ENCODE peak calls at places on chromosomes 2 and 18, in nine cellular contexts. One of them, this sample, is unnamed.
A peak's percentile ranks its signal among the peaks of the same experiment; 100 is the strongest.

GRCh38 chr2:175432021-175432420 is 250.5 kb upstream of the ATP5MC3 start:
- DNase-seq in PC-9: no peak
- DNase-seq in K562: no peak
- DNase-seq in H9: no peak
- DNase-seq in mesenchymal stem cell: no peak
- DNase-seq in neuronal stem cell: no peak
- DNase-seq in GM23248: no peak
- DNase-seq in osteoblast: no peak
- DNase-seq in SK-N-SH: no peak
- DNase-seq in this sample: no peak

GRCh38 chr2:102289129-102289528 is 22.2 kb upstream of the IL1RL1 start:
- DNase-seq in osteoblast: no peak
- DNase-seq in K562: no peak
- DNase-seq in GM23248: peak; percentile 47
- DNase-seq in PC-9: no peak
- DNase-seq in H9: no peak
- DNase-seq in SK-N-SH: no peak
- DNase-seq in mesenchymal stem cell: no peak
- DNase-seq in neuronal stem cell: no peak
- DNase-seq in this sample: no peak

GRCh38 chr18:41681138-41681881 is 273.7 kb upstream of the PIK3C3 start:
- DNase-seq in H9: no peak
- DNase-seq in K562: no peak
- DNase-seq in osteoblast: no peak
- DNase-seq in neuronal stem cell: no peak
- DNase-seq in SK-N-SH: no peak
- DNase-seq in GM23248: no peak
- DNase-seq in mesenchymal stem cell: peak; percentile 47
- DNase-seq in PC-9: no peak
- DNase-seq in this sample: peak; percentile 11

GRCh38 chr2:150710916-150711315 is 223.4 kb upstream of the RND3 start:
- DNase-seq in H9: no peak
- DNase-seq in GM23248: no peak
- DNase-seq in PC-9: no peak
- DNase-seq in neuronal stem cell: no peak
- DNase-seq in mesenchymal stem cell: no peak
- DNase-seq in SK-N-SH: no peak
- DNase-seq in osteoblast: no peak
- DNase-seq in K562: no peak
- DNase-seq in this sample: no peak

GRCh38 chr2:95289251-95289650 is 7.9 kb upstream of the KCNIP3 start:
- DNase-seq in PC-9: no peak
- DNase-seq in neuronal stem cell: no peak
- DNase-seq in SK-N-SH: no peak
- DNase-seq in K562: no peak
- DNase-seq in osteoblast: no peak
- DNase-seq in mesenchymal stem cell: no peak
- DNase-seq in H9: peak; percentile 60
- DNase-seq in GM23248: no peak
- DNase-seq in this sample: no peak

GRCh38 chr2:54387592-54387991 is 68.5 kb upstream of the SPTBN1 start:
- DNase-seq in GM23248: peak; percentile 25
- DNase-seq in osteoblast: no peak
- DNase-seq in H9: no peak
- DNase-seq in K562: no peak
- DNase-seq in SK-N-SH: no peak
- DNase-seq in neuronal stem cell: no peak
- DNase-seq in mesenchymal stem cell: no peak
- DNase-seq in PC-9: no peak
- DNase-seq in this sample: peak; percentile 12

GRCh38 chr18:5029622-5030021 is 167.4 kb downstream of the AKAIN1 start:
- DNase-seq in SK-N-SH: no peak
- DNase-seq in PC-9: no peak
- DNase-seq in K562: no peak
- DNase-seq in mesenchymal stem cell: no peak
- DNase-seq in neuronal stem cell: no peak
- DNase-seq in osteoblast: no peak
- DNase-seq in GM23248: no peak
- DNase-seq in H9: no peak
- DNase-seq in this sample: no peak

GRCh38 chr18:57095884-57096283 is 51.0 kb upstream of the BOD1L2 start:
- DNase-seq in PC-9: no peak
- DNase-seq in H9: peak; percentile 26
- DNase-seq in osteoblast: no peak
- DNase-seq in SK-N-SH: no peak
- DNase-seq in GM23248: no peak
- DNase-seq in K562: no peak
- DNase-seq in mesenchymal stem cell: no peak
- DNase-seq in neuronal stem cell: no peak
- DNase-seq in this sample: no peak

GRCh38 chr2:14756122-14756541 is 123.6 kb downstream of the LRATD1 start:
- DNase-seq in GM23248: peak; percentile 70
- DNase-seq in PC-9: no peak
- DNase-seq in mesenchymal stem cell: peak; percentile 31
- DNase-seq in H9: no peak
- DNase-seq in neuronal stem cell: no peak
- DNase-seq in osteoblast: no peak
- DNase-seq in SK-N-SH: no peak
- DNase-seq in K562: no peak
- DNase-seq in this sample: peak; percentile 79

GRCh38 chr2:26330114-26330581 is 15.8 kb upstream of the SELENOI start:
- DNase-seq in PC-9: peak; percentile 80
- DNase-seq in H9: peak; percentile 83
- DNase-seq in mesenchymal stem cell: peak; percentile 85
- DNase-seq in GM23248: peak; percentile 90
- DNase-seq in neuronal stem cell: peak; percentile 56
- DNase-seq in K562: peak; percentile 73
- DNase-seq in osteoblast: peak; percentile 82
- DNase-seq in SK-N-SH: peak; percentile 84
- DNase-seq in this sample: peak; percentile 69
- H2AFZ ChIP-seq in PC-9: no peak overlapping the region
- H2AFZ ChIP-seq in H9: no peak overlapping the region
- H2AFZ ChIP-seq in mesenchymal stem cell: no peak overlapping the region
- H2AFZ ChIP-seq in GM23248: peak overlapping the region; percentile 27
- H2AFZ ChIP-seq in neuronal stem cell: peak overlapping the region; percentile 83
- H2AFZ ChIP-seq in K562: peak overlapping the region; percentile 56
- H2AFZ ChIP-seq in osteoblast: peak overlapping the region; percentile 2
- H2AFZ ChIP-seq in SK-N-SH: no peak overlapping the region
- H2AFZ ChIP-seq in this sample: no peak overlapping the region

GRCh38 chr2:210376618-210377175 is 61.7 kb upstream of the MYL1 start:
- DNase-seq in mesenchymal stem cell: no peak
- DNase-seq in osteoblast: no peak
- DNase-seq in H9: no peak
- DNase-seq in SK-N-SH: no peak
- DNase-seq in PC-9: no peak
- DNase-seq in K562: no peak
- DNase-seq in GM23248: no peak
- DNase-seq in neuronal stem cell: no peak
- DNase-seq in this sample: no peak
- H3K4me2 ChIP-seq in mesenchymal stem cell: no peak overlapping the region
- H3K4me2 ChIP-seq in osteoblast: no peak overlapping the region
- H3K4me2 ChIP-seq in H9: no peak overlapping the region
- H3K4me2 ChIP-seq in SK-N-SH: no peak overlapping the region
- H3K4me2 ChIP-seq in PC-9: no peak overlapping the region
- H3K4me2 ChIP-seq in K562: no peak overlapping the region
- H3K4me2 ChIP-seq in GM23248: no peak overlapping the region
- H3K4me2 ChIP-seq in neuronal stem cell: no peak overlapping the region
- H3K4me2 ChIP-seq in this sample: no peak overlapping the region

GRCh38 chr2:156466739-156467405 is 30.7 kb downstream of the GPD2 start:
- DNase-seq in H9: no peak
- DNase-seq in osteoblast: no peak
- DNase-seq in PC-9: peak; percentile 27
- DNase-seq in SK-N-SH: no peak
- DNase-seq in neuronal stem cell: no peak
- DNase-seq in mesenchymal stem cell: no peak
- DNase-seq in K562: no peak
- DNase-seq in GM23248: peak; percentile 70
- DNase-seq in this sample: peak; percentile 80

GRCh38 chr2:156465573-156465972 is 29.4 kb downstream of the GPD2 start:
- DNase-seq in GM23248: no peak
- DNase-seq in PC-9: no peak
- DNase-seq in mesenchymal stem cell: no peak
- DNase-seq in neuronal stem cell: no peak
- DNase-seq in SK-N-SH: no peak
- DNase-seq in osteoblast: no peak
- DNase-seq in K562: no peak
- DNase-seq in H9: no peak
- DNase-seq in this sample: peak; percentile 24

GRCh38 chr2:156459720-156460119 is 23.5 kb downstream of the GPD2 start:
- DNase-seq in PC-9: no peak
- DNase-seq in neuronal stem cell: no peak
- DNase-seq in SK-N-SH: no peak
- DNase-seq in GM23248: no peak
- DNase-seq in H9: no peak
- DNase-seq in mesenchymal stem cell: no peak
- DNase-seq in K562: no peak
- DNase-seq in osteoblast: no peak
- DNase-seq in this sample: no peak

GRCh38 chr2:156458229-156458584 is 22.0 kb downstream of the GPD2 start:
- DNase-seq in osteoblast: no peak
- DNase-seq in mesenchymal stem cell: no peak
- DNase-seq in SK-N-SH: no peak
- DNase-seq in H9: no peak
- DNase-seq in K562: no peak
- DNase-seq in GM23248: no peak
- DNase-seq in neuronal stem cell: no peak
- DNase-seq in PC-9: no peak
- DNase-seq in this sample: no peak

DNA sequence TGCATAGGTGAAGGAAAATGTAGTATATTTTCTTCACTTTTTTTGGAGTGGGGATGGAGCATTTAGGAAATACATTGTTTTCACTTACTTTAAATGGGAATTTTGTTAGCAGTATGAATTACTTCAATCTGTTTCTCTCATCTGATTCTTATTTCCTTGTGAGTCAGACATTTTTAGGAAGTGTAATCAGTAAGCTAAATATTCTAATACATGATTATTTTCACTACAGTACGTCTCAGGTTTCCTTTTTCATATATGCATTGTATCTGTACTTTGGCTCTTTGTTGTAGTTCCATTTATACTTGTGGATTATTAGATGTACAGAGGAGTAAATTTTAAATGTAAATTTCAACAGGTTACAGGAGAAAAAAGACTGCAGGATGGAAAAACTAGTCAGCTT is 27.9 kb downstream of the GPD2 start:
- DNase-seq in K562: no peak
- DNase-seq in H9: no peak
- DNase-seq in SK-N-SH: no peak
- DNase-seq in mesenchymal stem cell: no peak
- DNase-seq in PC-9: no peak
- DNase-seq in GM23248: peak; percentile 47
- DNase-seq in osteoblast: no peak
- DNase-seq in neuronal stem cell: no peak
- DNase-seq in this sample: no peak
- H2AFZ ChIP-seq in K562: no peak overlapping the region
- H2AFZ ChIP-seq in H9: no peak overlapping the region
- H2AFZ ChIP-seq in SK-N-SH: no peak overlapping the region
- H2AFZ ChIP-seq in mesenchymal stem cell: no peak overlapping the region
- H2AFZ ChIP-seq in PC-9: no peak overlapping the region
- H2AFZ ChIP-seq in GM23248: peak overlapping the region; percentile 32
- H2AFZ ChIP-seq in osteoblast: no peak overlapping the region
- H2AFZ ChIP-seq in neuronal stem cell: no peak overlapping the region
- H2AFZ ChIP-seq in this sample: no peak overlapping the region

GRCh38 chr2:239302083-239302807 is 98.6 kb downstream of the HDAC4 start:
- DNase-seq in mesenchymal stem cell: no peak
- DNase-seq in PC-9: no peak
- DNase-seq in K562: no peak
- DNase-seq in SK-N-SH: no peak
- DNase-seq in neuronal stem cell: no peak
- DNase-seq in osteoblast: peak; percentile 87
- DNase-seq in H9: no peak
- DNase-seq in GM23248: no peak
- DNase-seq in this sample: no peak

GRCh38 chr2:239300871-239301742 is 99.7 kb downstream of the HDAC4 start:
- DNase-seq in mesenchymal stem cell: no peak
- DNase-seq in K562: no peak
- DNase-seq in PC-9: no peak
- DNase-seq in neuronal stem cell: no peak
- DNase-seq in H9: no peak
- DNase-seq in osteoblast: peak; percentile 50
- DNase-seq in GM23248: no peak
- DNase-seq in SK-N-SH: no peak
- DNase-seq in this sample: no peak

GRCh38 chr2:239304533-239305221 is 96.1 kb downstream of the HDAC4 start:
- DNase-seq in neuronal stem cell: no peak
- DNase-seq in K562: no peak
- DNase-seq in mesenchymal stem cell: no peak
- DNase-seq in GM23248: no peak
- DNase-seq in osteoblast: peak; percentile 13
- DNase-seq in SK-N-SH: no peak
- DNase-seq in PC-9: no peak
- DNase-seq in H9: no peak
- DNase-seq in this sample: no peak

GRCh38 chr2:239303711-239304532 is 96.9 kb downstream of the HDAC4 start:
- DNase-seq in H9: no peak
- DNase-seq in SK-N-SH: no peak
- DNase-seq in mesenchymal stem cell: no peak
- DNase-seq in osteoblast: peak; percentile 14
- DNase-seq in PC-9: no peak
- DNase-seq in neuronal stem cell: no peak
- DNase-seq in GM23248: no peak
- DNase-seq in K562: no peak
- DNase-seq in this sample: no peak

GRCh38 chr2:239302808-239303557 is 97.8 kb downstream of the HDAC4 start:
- DNase-seq in K562: no peak
- DNase-seq in osteoblast: peak; percentile 66
- DNase-seq in SK-N-SH: no peak
- DNase-seq in PC-9: no peak
- DNase-seq in H9: no peak
- DNase-seq in neuronal stem cell: no peak
- DNase-seq in mesenchymal stem cell: no peak
- DNase-seq in GM23248: no peak
- DNase-seq in this sample: no peak
- H3K4me2 ChIP-seq in K562: no peak overlapping the region
- H3K4me2 ChIP-seq in osteoblast: no peak overlapping the region
- H3K4me2 ChIP-seq in SK-N-SH: no peak overlapping the region
- H3K4me2 ChIP-seq in PC-9: no peak overlapping the region
- H3K4me2 ChIP-seq in H9: no peak overlapping the region
- H3K4me2 ChIP-seq in neuronal stem cell: no peak overlapping the region
- H3K4me2 ChIP-seq in mesenchymal stem cell: no peak overlapping the region
- H3K4me2 ChIP-seq in GM23248: no peak overlapping the region
- H3K4me2 ChIP-seq in this sample: no peak overlapping the region

GRCh38 chr2:153005051-153005450 is 286.6 kb downstream of the ARL6IP6 start:
- DNase-seq in neuronal stem cell: no peak
- DNase-seq in mesenchymal stem cell: no peak
- DNase-seq in K562: no peak
- DNase-seq in PC-9: no peak
- DNase-seq in GM23248: no peak
- DNase-seq in osteoblast: no peak
- DNase-seq in H9: no peak
- DNase-seq in SK-N-SH: no peak
- DNase-seq in this sample: no peak

GRCh38 chr2:153004627-153005026 is 286.2 kb downstream of the ARL6IP6 start:
- DNase-seq in H9: no peak
- DNase-seq in mesenchymal stem cell: no peak
- DNase-seq in osteoblast: no peak
- DNase-seq in PC-9: no peak
- DNase-seq in GM23248: no peak
- DNase-seq in SK-N-SH: no peak
- DNase-seq in K562: no peak
- DNase-seq in neuronal stem cell: no peak
- DNase-seq in this sample: no peak
- H2AFZ ChIP-seq in H9: no peak overlapping the region
- H2AFZ ChIP-seq in mesenchymal stem cell: no peak overlapping the region
- H2AFZ ChIP-seq in osteoblast: no peak overlapping the region
- H2AFZ ChIP-seq in PC-9: no peak overlapping the region
- H2AFZ ChIP-seq in GM23248: no peak overlapping the region
- H2AFZ ChIP-seq in SK-N-SH: no peak overlapping the region
- H2AFZ ChIP-seq in K562: no peak overlapping the region
- H2AFZ ChIP-seq in neuronal stem cell: no peak overlapping the region
- H2AFZ ChIP-seq in this sample: no peak overlapping the region